ENCODE peak calls at places on chromosomes 2 and 18, in ten cellular contexts. I is kidney glomerular epithelial cell; H is mucosa of gallbladder; V is stimulated activated CD4-positive, alpha-beta T cell treated with anti-CD3 and anti-CD28 coated beads, Interleukin-2, amount 100 ng/mL, for 24 hours; F is HFF-Myc; S is T-cell; D is IMR-90; O is H4; N is heart left ventricle; W is activated T-helper 1 cell treated with anti-CD3 and anti-CD28 coated beads, Interleukin-2, amount 50 U/mL, for 16 hours. Q is an unnamed sample.

GRCh38 chr2:240960309-240960962 is 38.0 kb upstream of the SNED1 start:
- DNase-seq in D (peak), N (peak), I (no peak), F (no peak), O (no peak), H (peak), S (no peak), W (no peak), V (no peak), Q (no peak)

GRCh38 chr2:69833752-69834151 is 4.3 kb downstream of the GMCL1 start:
- DNase-seq in S (no peak), O (no peak), F (no peak), W (no peak), D (no peak), I (no peak), H (no peak), N (no peak), V (no peak), Q (no peak)

GRCh38 chr2:26552641-26553040 is 74.7 kb upstream of the OTOF start:
- DNase-seq in D (no peak), F (no peak), V (no peak), S (no peak), O (no peak), I (no peak), H (no peak), N (no peak), W (no peak), Q (no peak)

GRCh38 chr18:22883189-22883588 is 49.9 kb upstream of the RBBP8 start:
- DNase-seq in W (no peak), D (no peak), F (no peak), V (no peak), O (no peak), H (no peak), S (no peak), N (no peak), I (no peak), Q (no peak)

GRCh38 chr2:191345788-191346187 is 100.6 kb downstream of the MYO1B start:
- DNase-seq in F (no peak), H (no peak), I (no peak), W (no peak), S (no peak), O (no peak), N (no peak), V (no peak), D (peak), Q (no peak)

GRCh38 chr2:168912466-168913170 is 11.5 kb downstream of the G6PC2 start:
- DNase-seq in V (no peak), H (no peak), I (no peak), O (no peak), F (no peak), D (peak), S (no peak), W (no peak), N (peak), Q (no peak)

GRCh38 chr2:58131191-58132011 is 84.8 kb downstream of the VRK2 start:
- DNase-seq in D (peak), W (no peak), F (no peak), H (no peak), V (no peak), S (no peak), I (no peak), N (peak), O (peak), Q (peak)

GRCh38 chr2:221529177-221529942 is 42.7 kb downstream of the EPHA4 start:
- DNase-seq in D (no peak), S (no peak), H (no peak), O (no peak), F (no peak), I (no peak), W (no peak), V (no peak), N (peak), Q (no peak)

GRCh38 chr2:26008851-26009566 is 24.9 kb upstream of the RAB10 start:
- DNase-seq in V (no peak), H (peak), D (peak), S (no peak), O (peak), F (no peak), W (no peak), N (peak), I (peak), Q (no peak)

GRCh38 chr2:41647468-41648042 is 400.3 kb upstream of the PKDCC start:
- DNase-seq in S (no peak), H (no peak), V (no peak), I (no peak), N (no peak), W (no peak), O (no peak), D (no peak), F (no peak), Q (no peak)

GRCh38 chr2:237159006-237159897 is 73.6 kb downstream of the COPS8 start:
- DNase-seq in O (no peak), I (no peak), H (no peak), W (no peak), V (no peak), D (no peak), F (no peak), N (peak), S (no peak), Q (no peak)

GRCh38 chr2:30144260-30144659 is 2.5 kb upstream of the YPEL5 start:
- DNase-seq in F (no peak), V (no peak), N (no peak), O (no peak), S (no peak), H (no peak), W (no peak), D (no peak), I (no peak), Q (no peak)

GRCh38 chr2:206218792-206219509 is 55.5 kb upstream of the ZDBF2 start:
- DNase-seq in W (no peak), O (no peak), H (no peak), V (no peak), D (no peak), S (no peak), F (no peak), I (no peak), N (no peak), Q (no peak)

Q was measured in D341Med.